ENCODE peak calls at places on chromosome 4, in four cellular contexts. B is neural progenitor cell, P is iris pigment epithelial cell, N is fibroblast of gingiva. H is an unnamed sample.

GRCh38 chr4:41074227-41074626 is 140.1 kb downstream of the APBB2 start:
- DNase-seq in N (no peak), P (no peak), B (no peak), H (no peak)

GRCh38 chr4:39976945-39977488 is 694 bp downstream of the PDS5A start:
- DNase-seq in B (peak), N (peak), P (peak), H (peak)

GRCh38 chr4:19104176-19104575 is 1082.6 kb upstream of the LCORL start:
- DNase-seq in N (no peak), B (no peak), P (no peak), H (no peak)

GRCh38 chr4:117771647-117772337 is 262.5 kb upstream of the NDST3 start:
- DNase-seq in B (peak), N (no peak), P (no peak), H (no peak)

GRCh38 chr4:83112239-83112638 is 2.3 kb downstream of the PLAC8 start:
- DNase-seq in B (no peak), N (no peak), P (no peak), H (no peak)

GRCh38 chr4:42331914-42332368 is 65.3 kb upstream of the SHISA3 start:
- DNase-seq in B (no peak), P (peak), N (no peak), H (no peak)

GRCh38 chr4:121696641-121697461 is at the start of gene ANXA5:
- DNase-seq in N (peak), P (peak), B (peak), H (peak)

GRCh38 chr4:113378836-113379235 is 329.4 kb downstream of the ANK2 start:
- DNase-seq in N (no peak), P (no peak), B (no peak), H (no peak)

GRCh38 chr4:77931452-77932135 is 69.0 kb downstream of the MRPL1 start:
- DNase-seq in B (no peak), P (peak), N (peak), H (no peak)

GRCh38 chr4:7266525-7267292 is 74.4 kb downstream of the SORCS2 start:
- DNase-seq in P (peak), N (no peak), B (no peak), H (no peak)

GRCh38 chr4:52071786-52072552 is 20.9 kb downstream of the SPATA18 start:
- DNase-seq in P (no peak), B (peak), N (no peak), H (no peak)